ENCODE peak calls at places on chromosomes 4 and X, in ten cellular contexts. L is left ventricle myocardium superior, V is AML-193, J is Karpas-422, X is HT1080, U is bronchial epithelial cell, C is AG09319, Q is HTR-8/SVneo, H is tibial nerve, D is uterus. I is an unnamed sample.

GRCh38 chr4:153620352-153620751 is 63.7 kb upstream of the TLR2 start:
- DNase-seq in H (no peak), V (no peak), Q (no peak), L (no peak), J (no peak), C (peak), U (no peak), D (no peak), X (no peak), I (no peak)

GRCh38 chrX:153459976-153460375 is 10.4 kb downstream of the HAUS7 start:
- DNase-seq in V (no peak), Q (peak), D (no peak), C (no peak), J (no peak), H (no peak), L (peak), U (peak), X (no peak), I (no peak)

GRCh38 chr4:144705861-144706590 is 60.1 kb downstream of the HHIP start:
- DNase-seq in C (no peak), U (no peak), V (no peak), D (no peak), X (no peak), J (no peak), H (no peak), L (no peak), Q (no peak), I (no peak)

GRCh38 chr4:81412941-81413488 is 58.7 kb downstream of the RASGEF1B start:
- DNase-seq in L (no peak), J (no peak), X (no peak), D (no peak), V (no peak), C (no peak), H (no peak), Q (no peak), U (no peak), I (no peak)

GRCh38 chrX:12971282-12972003 is 3.5 kb upstream of the TMSB4X start:
- DNase-seq in C (no peak), J (no peak), L (peak), V (no peak), X (no peak), D (no peak), Q (no peak), H (no peak), U (no peak), I (no peak)

GRCh38 chr4:168848977-168849687 is 160.9 kb downstream of the CBR4 start:
- DNase-seq in Q (no peak), V (no peak), H (no peak), D (no peak), X (peak), L (no peak), U (no peak), C (no peak), J (no peak), I (no peak)

GRCh38 chrX:155028192-155028591 is 1.5 kb downstream of the FUNDC2 start:
- DNase-seq in L (no peak), U (no peak), J (peak), C (no peak), D (no peak), V (no peak), X (no peak), Q (no peak), H (no peak), I (no peak)

GRCh38 chrX:15601932-15602331 is 1.2 kb upstream of the ACE2 start:
- DNase-seq in V (no peak), Q (no peak), H (no peak), L (no peak), X (no peak), J (no peak), U (peak), C (no peak), D (no peak), I (no peak)

GRCh38 chr4:104901438-104901837 is 245.2 kb upstream of the TET2 start:
- DNase-seq in V (no peak), D (no peak), H (no peak), C (no peak), J (no peak), X (no peak), Q (no peak), L (no peak), U (peak), I (no peak)

GRCh38 chr4:138639018-138639876 is 376.3 kb upstream of the NOCT start:
- DNase-seq in V (no peak), J (no peak), U (peak), X (peak), Q (no peak), L (no peak), D (no peak), H (no peak), C (no peak), I (no peak)

GRCh38 chr4:7415927-7416686 is 18.6 kb downstream of the PSAPL1 start:
- DNase-seq in L (no peak), X (no peak), V (no peak), U (no peak), H (no peak), Q (no peak), J (no peak), C (no peak), D (no peak), I (no peak)

GRCh38 chr4:141810038-141810701 is 173.8 kb downstream of the IL15 start:
- DNase-seq in D (no peak), C (no peak), X (no peak), U (no peak), H (no peak), Q (no peak), V (no peak), L (no peak), J (no peak), I (no peak)

GRCh38 chrX:13750204-13750603 is 15.7 kb downstream of the OFD1 start:
- DNase-seq in H (no peak), J (peak), U (peak), L (no peak), X (peak), V (no peak), C (no peak), Q (peak), D (no peak), I (no peak)

GRCh38 chr4:4647041-4647440 is 105.2 kb upstream of the STX18 start:
- DNase-seq in U (no peak), V (no peak), Q (no peak), H (no peak), D (no peak), J (no peak), C (no peak), L (no peak), X (peak), I (no peak)

GRCh38 chrX:41176263-41176662 is 91.0 kb downstream of the USP9X start:
- DNase-seq in Q (no peak), D (no peak), U (no peak), L (no peak), V (no peak), C (no peak), H (no peak), X (no peak), J (no peak), I (no peak)

GRCh38 chrX:6660567-6661252 is 125.8 kb upstream of the VCX3A start:
- DNase-seq in V (no peak), U (peak), Q (no peak), J (no peak), L (no peak), X (no peak), C (no peak), H (no peak), D (no peak), I (no peak)

GRCh38 chr4:173505924-173506779 is 23.9 kb downstream of the HAND2 start:
- DNase-seq in U (no peak), J (peak), H (peak), L (peak), D (peak), X (peak), C (no peak), Q (peak), V (peak), I (peak)

GRCh38 chr4:10721616-10722015 is 37.0 kb upstream of the CLNK start:
- DNase-seq in L (no peak), U (no peak), C (no peak), D (no peak), H (no peak), Q (no peak), J (no peak), V (no peak), X (no peak), I (no peak)

GRCh38 chr4:126221262-126221661 is 906.5 kb downstream of the FAT4 start:
- DNase-seq in J (no peak), H (no peak), V (no peak), L (no peak), C (no peak), D (no peak), X (no peak), U (no peak), Q (no peak), I (no peak)

GRCh38 chr4:187128226-187128625 is 404.6 kb upstream of the FAT1 start:
- DNase-seq in L (no peak), H (no peak), U (peak), J (no peak), X (peak), D (no peak), V (no peak), Q (peak), C (no peak), I (no peak)

GRCh38 chr4:123106741-123107140 is 184.3 kb upstream of the NUDT6 start:
- DNase-seq in H (no peak), Q (no peak), D (no peak), C (no peak), J (no peak), U (no peak), L (no peak), V (no peak), X (no peak), I (no peak)

GRCh38 chrX:123817288-123817894 is 42.5 kb upstream of the XIAP start:
- DNase-seq in C (no peak), X (no peak), V (no peak), D (no peak), Q (no peak), J (no peak), U (no peak), L (no peak), H (no peak), I (no peak)

GRCh38 chr4:70859066-70859465 is 19.4 kb upstream of the GRSF1 start:
- DNase-seq in D (no peak), J (no peak), X (no peak), Q (no peak), V (no peak), H (no peak), C (no peak), U (no peak), L (no peak), I (no peak)

GRCh38 chrX:45872480-45872879 is 671.8 kb upstream of the DIPK2B start:
- DNase-seq in J (no peak), Q (no peak), D (no peak), U (no peak), H (no peak), L (no peak), X (no peak), C (no peak), V (no peak), I (no peak)